ENCODE peak calls at places on chromosome 5, in eight cellular contexts. U is activated gamma-delta T cell treated with anti-CD3 and anti-CD28 coated beads, Interleukin-2, amount 50 U/mL, for 16 hours; A is A172; T is CD4-positive, alpha-beta T cell; N is HT1080; D is caudate nucleus; Y is PC-9; J is tibial artery. O is an unnamed sample.
A peak's percentile ranks its signal among the peaks of the same experiment; 100 is the strongest.

GRCh38 chr5:136621743-136622142 is 256.4 kb upstream of the TRPC7 start:
- DNase-seq in J (no peak), A (no peak), T (no peak), Y (no peak), D (no peak), N (no peak), U (no peak), O (no peak)

GRCh38 chr5:95406426-95407093 is 15.4 kb downstream of the FAM81B start:
- DNase-seq in A (peak; percentile 21), D (no peak), U (no peak), N (peak; percentile 77), Y (no peak), J (no peak), T (no peak), O (no peak)

GRCh38 chr5:174044855-174045254 is 651 bp upstream of the NSG2 start:
- DNase-seq in D (no peak), A (no peak), N (no peak), J (no peak), Y (no peak), U (no peak), T (no peak), O (no peak)

GRCh38 chr5:56415356-56415765 is 182.2 kb upstream of the ANKRD55 start:
- DNase-seq in D (no peak), T (no peak), Y (peak; percentile 32), N (no peak), J (peak; percentile 75), A (peak; percentile 12), U (no peak), O (no peak)

GRCh38 chr5:74251106-74252032 is 389.2 kb downstream of the ENC1 start:
- DNase-seq in D (no peak), A (peak; percentile 91), N (peak; percentile 97), T (no peak), U (no peak), J (peak; percentile 66), Y (peak; percentile 71), O (no peak)

GRCh38 chr5:53114988-53115387 is 5.4 kb upstream of the MOCS2 start:
- DNase-seq in Y (no peak), A (peak; percentile 14), U (no peak), N (no peak), J (no peak), D (no peak), T (no peak), O (no peak)

GRCh38 chr5:132499440-132500243 is 9.1 kb upstream of the IRF1 start:
- DNase-seq in A (no peak), D (no peak), N (no peak), T (no peak), J (peak; percentile 39), Y (no peak), U (no peak), O (no peak)

GRCh38 chr5:169072223-169072622 is 228.7 kb downstream of the SLIT3 start:
- DNase-seq in D (no peak), Y (no peak), A (no peak), N (no peak), J (no peak), U (no peak), T (no peak), O (no peak)

GRCh38 chr5:13664377-13664776 is 280.1 kb downstream of the DNAH5 start:
- DNase-seq in D (no peak), J (no peak), U (no peak), A (peak; percentile 88), T (no peak), N (peak; percentile 99), Y (no peak), O (no peak)

GRCh38 chr5:10233505-10233904 is 16.2 kb downstream of the ATPSCKMT start:
- DNase-seq in J (no peak), T (no peak), A (peak; percentile 93), Y (peak; percentile 61), U (no peak), D (no peak), N (peak; percentile 91), O (no peak)

GRCh38 chr5:179509845-179510244 is 40.5 kb upstream of the RUFY1 start:
- DNase-seq in N (no peak), T (no peak), Y (no peak), U (no peak), D (no peak), A (no peak), J (no peak), O (no peak)

GRCh38 chr5:9173281-9174048 is 372.4 kb downstream of the SEMA5A start:
- DNase-seq in N (peak; percentile 52), J (no peak), A (no peak), T (no peak), U (no peak), Y (no peak), D (no peak), O (no peak)

GRCh38 chr5:11075010-11075860 is 314.2 kb upstream of the DAP start:
- DNase-seq in U (no peak), T (no peak), J (no peak), D (peak; percentile 62), Y (no peak), N (no peak), A (no peak), O (no peak)

GRCh38 chr5:10756539-10756938 is 4.5 kb downstream of the DAP start:
- DNase-seq in U (no peak), N (no peak), Y (no peak), T (no peak), A (peak; percentile 82), D (no peak), J (no peak), O (no peak)

GRCh38 chr5:154465169-154465568 is 12.9 kb downstream of the HAND1 start:
- DNase-seq in N (peak; percentile 62), U (no peak), T (no peak), Y (peak; percentile 39), D (no peak), J (no peak), A (peak; percentile 57), O (no peak)

GRCh38 chr5:34042302-34042701 is 711 bp downstream of the C1QTNF3 start:
- DNase-seq in D (peak; percentile 15), U (no peak), N (no peak), A (no peak), Y (no peak), J (peak; percentile 73), T (no peak), O (no peak)

O was measured in effector CD8-positive, alpha-beta T cell.